ENCODE peak calls at places on chromosomes 2 and 18, in four cellular contexts. K is activated T-helper 1 cell treated with anti-CD3 and anti-CD28 coated beads, Interleukin-2, amount 50 U/mL, for 16 hours; E is NCI-H1092 treated with DMSO at 0.1 percent for 48 hours; G is activated T-cell treated with anti-CD3 and anti-CD28 coated beads, Interleukin-2, amount 50 U/mL, for 72 hours. H is an unnamed sample.

GRCh38 chr2:136703214-136703613 is 62.1 kb upstream of the THSD7B start:
- DNase-seq in K (no peak), G (no peak), E (no peak), H (no peak)

GRCh38 chr18:79866889-79867574 is 69.3 kb downstream of the KCNG2 start:
- DNase-seq in K (no peak), G (no peak), E (no peak), H (no peak)

GRCh38 chr2:100802076-100802475 is 17.9 kb upstream of the NPAS2 start:
- DNase-seq in E (no peak), K (no peak), G (no peak), H (no peak)

GRCh38 chr2:3114406-3115185 is 263.0 kb downstream of the EIPR1 start:
- DNase-seq in K (no peak), G (no peak), E (no peak), H (no peak)

GRCh38 chr2:74659462-74659861 is 5.4 kb downstream of the SEMA4F start:
- DNase-seq in E (no peak), G (no peak), K (no peak), H (no peak)

GRCh38 chr2:226403360-226403759 is 396.3 kb downstream of the IRS1 start:
- DNase-seq in E (no peak), G (no peak), K (no peak), H (no peak)

GRCh38 chr2:10266133-10266620 is 36.5 kb upstream of the HPCAL1 start:
- DNase-seq in E (no peak), K (no peak), G (no peak), H (peak)

GRCh38 chr2:131008967-131009366 is 84.3 kb downstream of the FAM168B start:
- DNase-seq in G (no peak), E (no peak), K (no peak), H (no peak)

GRCh38 chr2:18829331-18829902 is 240.0 kb upstream of the NT5C1B start:
- DNase-seq in K (no peak), E (no peak), G (no peak), H (no peak)

GRCh38 chr2:191105082-191105481 is 45.7 kb downstream of the STAT4 start:
- DNase-seq in G (no peak), E (no peak), K (no peak), H (no peak)

GRCh38 chr2:39851691-39852110 is 72.6 kb upstream of the THUMPD2 start:
- DNase-seq in G (no peak), E (peak), K (no peak), H (no peak)

GRCh38 chr2:201522965-201523364 is 71.4 kb downstream of the STRADB start:
- DNase-seq in E (no peak), G (no peak), K (no peak), H (no peak)

GRCh38 chr2:224883700-224884099 is 158.6 kb downstream of the DOCK10 start:
- DNase-seq in G (no peak), K (no peak), E (no peak), H (no peak)

GRCh38 chr18:74840492-74841167 is 243.0 kb downstream of the ZNF407 start:
- DNase-seq in E (no peak), K (no peak), G (peak), H (no peak)

GRCh38 chr18:10875836-10876235 is 273.5 kb downstream of the PIEZO2 start:
- DNase-seq in K (no peak), E (no peak), G (no peak), H (no peak)

GRCh38 chr2:150462772-150463171 is 24.7 kb downstream of the RND3 start:
- DNase-seq in E (no peak), G (no peak), K (no peak), H (no peak)

GRCh38 chr18:43620936-43621335 is 343.6 kb upstream of the SYT4 start:
- DNase-seq in G (no peak), E (peak), K (no peak), H (no peak)

GRCh38 chr2:129180124-129180716 is 799.2 kb upstream of the RAB6C start:
- DNase-seq in K (no peak), G (no peak), E (no peak), H (no peak)

GRCh38 chr18:39215920-39216319 is 1650.3 kb upstream of the CELF4 start:
- DNase-seq in E (no peak), G (no peak), K (no peak), H (no peak)

GRCh38 chr2:160205511-160205910 is 5.4 kb upstream of the ITGB6 start:
- DNase-seq in E (no peak), G (no peak), K (no peak), H (no peak)

GRCh38 chr2:206611736-206612135 is 30.6 kb upstream of the FAM237A start:
- DNase-seq in K (no peak), G (no peak), E (no peak), H (no peak)

GRCh38 chr2:130845507-130846085 is 8.9 kb downstream of the ARHGEF4 start:
- DNase-seq in G (no peak), K (no peak), E (no peak), H (no peak)